ENCODE peak calls at places on chromosomes 6 and 20, in ten cellular contexts. G is transverse colon, Z is left lung, R is neuronal stem cell, A is sigmoid colon, O is thoracic aorta, T is stomach, F is PC-3, K is H1, D is right cardiac atrium. U is an unnamed sample. For H3K4me1, the result is how much of the 10 kb centered on the place peaks cover.

GRCh38 chr6:115896538-115897129 is 164.1 kb downstream of the FRK start:
- DNase-seq in R (peak), D (no peak), F (peak), K (no peak), T (no peak), Z (no peak), O (no peak), A (no peak), G (no peak), U (no peak)

GRCh38 chr6:143759666-143760065 is 81.9 kb downstream of the PHACTR2 start:
- DNase-seq in O (no peak), R (no peak), T (no peak), D (no peak), F (no peak), A (no peak), K (no peak), G (no peak), Z (no peak), U (no peak)

GRCh38 chr6:163398796-163399195 is 15.7 kb upstream of the QKI start:
- DNase-seq in T (peak), A (peak), R (no peak), G (peak), K (no peak), F (no peak), D (peak), O (no peak), Z (no peak), U (no peak)

GRCh38 chr6:20238688-20239587 is 26.7 kb upstream of the MBOAT1 start:
- DNase-seq in K (no peak), F (no peak), D (no peak), Z (peak), T (no peak), O (no peak), G (no peak), R (no peak), A (no peak), U (no peak)

GRCh38 chr20:3557237-3557636 is 86.4 kb downstream of the ATRN start:
- DNase-seq in F (no peak), G (no peak), A (no peak), T (no peak), Z (no peak), R (no peak), O (no peak), K (no peak), D (no peak), U (no peak)

GRCh38 chr20:46057856-46058655 is 29.0 kb downstream of the SLC12A5 start:
- DNase-seq in K (no peak), T (peak), D (peak), G (peak), Z (peak), O (no peak), F (no peak), A (peak), R (peak), U (no peak)

GRCh38 chr6:17923401-17923863 is 64.0 kb downstream of the KIF13A start:
- DNase-seq in O (no peak), F (no peak), K (no peak), T (no peak), G (no peak), A (no peak), D (no peak), Z (no peak), R (no peak), U (no peak)

GRCh38 chr20:49979030-49979832 is 3.5 kb upstream of the SNAI1 start:
- DNase-seq in F (peak), G (peak), O (no peak), D (peak), Z (peak), K (no peak), T (peak), A (no peak), R (peak), U (no peak)

GRCh38 chr6:47414517-47415167 is 62.9 kb upstream of the CD2AP start:
- DNase-seq in G (no peak), A (no peak), T (no peak), K (no peak), Z (no peak), R (no peak), D (no peak), F (peak), O (no peak), U (no peak)

GRCh38 chr20:6588296-6588695 is 179.2 kb upstream of the BMP2 start:
- DNase-seq in K (no peak), R (no peak), T (peak), G (peak), O (no peak), A (no peak), Z (no peak), F (peak), D (peak), U (no peak)

GRCh38 chr20:52959125-52959524 is 13.0 kb upstream of the TSHZ2 start:
- DNase-seq in G (no peak), D (no peak), O (no peak), A (no peak), K (no peak), T (no peak), Z (no peak), F (no peak), R (no peak), U (no peak)

GRCh38 chr6:116397960-116398359 is 27.2 kb downstream of the DSE start:
- DNase-seq in Z (no peak), A (no peak), D (no peak), O (no peak), R (no peak), T (no peak), K (no peak), F (no peak), G (no peak), U (no peak)

GRCh38 chr6:142844065-142844755 is 100.8 kb downstream of the HIVEP2 start:
- DNase-seq in T (no peak), Z (no peak), G (no peak), A (no peak), R (no peak), F (peak), D (no peak), O (no peak), K (no peak), U (no peak)

GRCh38 chr6:142800240-142800639 is 144.7 kb downstream of the HIVEP2 start:
- DNase-seq in T (no peak), F (no peak), K (no peak), R (no peak), O (no peak), A (no peak), G (no peak), Z (no peak), D (no peak), U (no peak)

GRCh38 chr6:33744001-33744848 is 2.5 kb downstream of the IP6K3 start:
- DNase-seq in G (peak), T (peak), Z (peak), K (peak), R (peak), D (peak), F (peak), A (peak), O (no peak), U (no peak)

GRCh38 chr6:15063253-15063853 is 182.5 kb upstream of the JARID2 start:
- DNase-seq in Z (peak), G (peak), F (no peak), A (no peak), K (no peak), T (no peak), R (no peak), D (peak), O (no peak), U (no peak)

GRCh38 chr20:54985100-54985499 is 509.7 kb downstream of the DOK5 start:
- DNase-seq in D (no peak), O (no peak), Z (no peak), T (no peak), K (no peak), A (no peak), G (no peak), F (no peak), R (no peak), U (no peak)

GRCh38 chr6:143270026-143270425 is 180.5 kb downstream of the ADAT2 start:
- DNase-seq in R (no peak), O (no peak), T (no peak), F (no peak), G (no peak), D (no peak), A (no peak), Z (no peak), K (no peak), U (no peak)

GRCh38 chr20:23362392-23363256 is 642 bp downstream of the GZF1 start:
- DNase-seq in O (no peak), D (peak), G (peak), R (no peak), Z (no peak), K (no peak), T (peak), A (peak), F (peak), U (no peak)

GRCh38 chr20:53220482-53221307 is 248.5 kb downstream of the TSHZ2 start:
- DNase-seq in O (no peak), Z (no peak), T (no peak), D (no peak), K (no peak), A (no peak), F (no peak), G (no peak), R (no peak), U (no peak)

GRCh38 chr20:18590163-18590562 is 2.3 kb downstream of the DTD1 start:
- DNase-seq in O (no peak), D (no peak), G (no peak), T (no peak), Z (no peak), F (no peak), A (no peak), R (no peak), K (no peak), U (no peak)
- H3K4me3 ChIP-seq in O (no peak), D (no peak), G (no peak), T (no peak), Z (no peak), F (no peak), A (no peak), R (no peak), K (no peak), U (no peak)

GRCh38 chr6:159984268-159984786 is 15.4 kb downstream of the IGF2R start:
- DNase-seq in D (no peak), F (peak), O (no peak), T (no peak), R (no peak), K (no peak), Z (no peak), A (no peak), G (no peak), U (no peak)
- H3K4me1 ChIP-seq in D (under half), F (under half), O (half or more), T (half or more), R (under half), K (under half), Z (half or more), A (half or more), G (half or more), U (half or more)

GRCh38 chr6:45532626-45533258 is 155.0 kb upstream of the SUPT3H start:
- DNase-seq in G (no peak), K (no peak), D (no peak), T (no peak), A (no peak), Z (no peak), F (no peak), R (no peak), O (no peak), U (no peak)
- H3K4me3 ChIP-seq in G (no peak), K (no peak), D (peak), T (no peak), A (peak), Z (peak), F (no peak), R (no peak), O (peak), U (no peak)

DNA sequence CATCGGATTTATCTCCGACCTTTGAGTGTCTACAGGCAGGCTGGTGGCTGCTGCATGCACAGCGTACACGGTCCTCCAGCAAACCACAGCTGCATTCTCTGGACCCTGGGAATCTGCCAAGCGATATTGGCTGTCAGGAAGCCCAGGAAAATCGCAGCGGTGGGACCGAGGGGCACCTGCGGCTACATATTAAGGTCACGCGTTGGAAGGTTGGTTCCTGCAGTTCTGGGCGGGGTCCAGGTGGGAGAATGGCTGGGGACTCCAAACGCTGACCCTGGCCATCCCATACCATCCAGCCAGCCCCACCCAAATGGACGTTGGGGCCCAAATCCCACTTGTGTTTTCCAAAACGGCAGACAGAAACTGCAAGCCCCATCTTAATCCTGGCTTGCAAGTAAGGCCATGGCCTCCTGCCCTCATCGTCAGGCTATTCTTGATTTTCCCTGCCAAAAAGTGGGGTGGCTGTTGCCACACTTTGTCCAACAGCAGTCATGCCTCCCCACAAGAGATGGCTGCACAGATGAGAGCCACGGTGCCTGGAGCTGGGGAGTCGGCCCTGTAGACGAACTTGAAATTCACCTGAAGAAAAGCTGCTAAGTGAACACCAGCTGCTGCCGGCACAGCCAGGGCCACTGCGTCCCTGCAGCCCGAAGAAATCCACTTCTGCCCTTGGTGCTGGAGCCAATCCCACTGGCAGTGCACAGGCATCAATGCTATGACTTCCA is 399.8 kb downstream of the TAF4 start:
- DNase-seq in A (no peak), Z (peak), R (no peak), O (no peak), G (no peak), K (no peak), T (no peak), F (no peak), D (no peak), U (no peak)
- H3K4me1 ChIP-seq in A (under half), Z (under half), R (under half), O (under half), G (under half), K (under half), T (under half), F (under half), D (under half), U (under half)

DNA sequence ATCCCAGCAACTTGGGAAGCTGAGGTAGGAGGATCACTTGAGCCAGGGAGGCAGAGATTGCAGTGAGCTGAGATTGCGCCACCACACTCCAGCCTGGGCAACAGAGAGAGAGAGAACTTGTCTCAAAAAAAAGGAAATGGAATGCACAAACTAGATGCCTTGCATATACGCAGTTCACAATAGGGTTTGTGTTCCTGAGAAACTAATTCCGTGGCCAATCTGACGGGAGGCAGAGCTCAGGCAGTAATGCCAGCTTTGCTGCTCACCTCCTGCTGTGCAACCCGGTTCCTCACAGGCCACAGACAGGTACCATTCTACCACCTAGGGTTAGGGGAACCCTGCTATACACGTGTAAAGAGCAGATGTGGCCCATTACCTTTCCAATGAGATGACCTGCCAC is 1.4 kb downstream of the CDK5RAP1 start:
- DNase-seq in T (no peak), F (no peak), G (no peak), K (no peak), D (no peak), Z (no peak), O (no peak), A (no peak), R (no peak), U (no peak)
- H3K4me3 ChIP-seq in T (peak), F (peak), G (no peak), K (peak), D (peak), Z (peak), O (peak), A (no peak), R (peak), U (no peak)

DNA sequence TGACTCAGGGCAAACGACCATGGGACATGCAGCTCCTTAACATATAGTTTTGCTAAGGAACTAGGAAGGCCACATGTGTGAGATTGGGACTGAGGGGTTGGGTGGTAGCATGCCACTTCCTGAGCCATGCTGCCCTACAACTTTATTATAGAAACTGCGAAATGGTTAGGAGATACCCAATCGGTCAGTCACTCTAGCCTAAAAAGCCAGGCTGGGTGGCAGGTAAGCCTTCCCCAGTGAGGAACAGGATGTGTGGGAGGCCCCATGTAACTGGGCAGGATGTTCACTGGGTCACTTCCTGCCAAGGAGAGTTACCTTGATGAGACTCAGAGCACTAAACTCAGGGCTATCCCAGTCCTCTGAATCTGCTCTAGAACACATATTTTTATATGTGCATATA is 123.5 kb downstream of the MAP3K7 start:
- DNase-seq in O (no peak), R (no peak), Z (no peak), F (no peak), G (no peak), A (no peak), K (no peak), T (no peak), D (no peak), U (no peak)
- H3K4me1 ChIP-seq in O (under half), R (under half), Z (under half), F (under half), G (under half), A (under half), K (under half), T (under half), D (under half), U (under half)

DNA sequence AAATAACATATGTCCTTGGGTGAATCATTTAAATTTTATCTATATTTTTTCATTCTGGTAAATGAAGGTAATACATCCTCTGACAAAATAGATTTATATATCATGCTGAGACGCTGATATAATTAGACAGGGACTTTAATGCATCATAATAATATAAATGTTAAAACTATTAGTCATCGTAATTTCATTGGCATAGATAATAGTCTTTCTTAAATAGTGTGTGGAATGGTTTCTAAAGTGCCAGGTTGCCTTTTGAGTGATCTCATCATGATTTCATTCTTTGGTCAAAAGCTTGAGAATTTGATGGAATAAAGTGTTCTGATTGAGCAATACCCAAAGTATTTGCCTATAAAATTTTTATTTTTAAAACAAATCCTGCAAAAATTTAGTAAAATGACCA is 43.2 kb upstream of the BMP5 start:
- DNase-seq in F (peak), D (no peak), Z (no peak), O (no peak), G (no peak), K (no peak), A (no peak), T (no peak), R (no peak), U (no peak)
- H3K4me3 ChIP-seq in F (no peak), D (no peak), Z (no peak), O (no peak), G (no peak), K (no peak), A (no peak), T (no peak), R (no peak), U (no peak)